ENCODE peak calls at places on chromosomes 12 and 14, in four cellular contexts. I, J, Y and U are unnamed samples. For H3K4me1, the result is how much of the 10 kb centered on the place peaks cover.

GRCh38 chr12:47391566-47391965 is 311.8 kb upstream of the AMIGO2 start:
- DNase-seq in I (no peak), J (no peak), Y (no peak), U (no peak)

GRCh38 chr12:104852904-104853303 is 105.2 kb downstream of the SLC41A2 start:
- DNase-seq in I (no peak), J (no peak), Y (no peak), U (no peak)

GRCh38 chr14:64727551-64728071 is 23.4 kb downstream of the PLEKHG3 start:
- DNase-seq in I (peak), J (no peak), Y (peak), U (no peak)

GRCh38 chr14:55370883-55371455 is 40.7 kb downstream of the ATG14 start:
- DNase-seq in I (no peak), J (no peak), Y (no peak), U (no peak)

GRCh38 chr14:102225936-102226335 is 79.0 kb downstream of the MOK start:
- DNase-seq in I (no peak), J (no peak), Y (no peak), U (no peak)

GRCh38 chr14:34233619-34234018 is 228.4 kb downstream of the SPTSSA start:
- DNase-seq in I (no peak), J (no peak), Y (no peak), U (no peak)

GRCh38 chr12:110203546-110203945 is 77.5 kb upstream of the ATP2A2 start:
- DNase-seq in I (no peak), J (no peak), Y (no peak), U (no peak)

GRCh38 chr12:57724003-57724935 is 14.3 kb downstream of the AGAP2 start:
- DNase-seq in I (no peak), J (no peak), Y (no peak), U (no peak)

GRCh38 chr12:52415870-52416750 is 10.0 kb upstream of the KRT82 start:
- DNase-seq in I (peak), J (no peak), Y (peak), U (no peak)

GRCh38 chr12:6773662-6774351 is 1.5 kb downstream of the LAG3 start:
- DNase-seq in I (peak), J (no peak), Y (no peak), U (no peak)

GRCh38 chr12:131799195-131799594 is 29.0 kb upstream of the MMP17 start:
- DNase-seq in I (no peak), J (no peak), Y (no peak), U (no peak)

GRCh38 chr14:80055226-80055625 is 156.1 kb downstream of the DIO2 start:
- DNase-seq in I (no peak), J (no peak), Y (no peak), U (no peak)

GRCh38 chr14:80850197-80850814 is 91.2 kb downstream of the CEP128 start:
- DNase-seq in I (no peak), J (no peak), Y (no peak), U (no peak)

GRCh38 chr14:75989134-75989533 is 3.6 kb downstream of the IFT43 start:
- DNase-seq in I (no peak), J (no peak), Y (peak), U (no peak)

GRCh38 chr14:92542766-92543554 is 29.4 kb downstream of the RIN3 start:
- DNase-seq in I (no peak), J (no peak), Y (no peak), U (no peak)

GRCh38 chr14:102390486-102390885 is 27.7 kb downstream of the TECPR2 start:
- DNase-seq in I (no peak), J (no peak), Y (no peak), U (no peak)

GRCh38 chr12:60266381-60266852 is 670.6 kb downstream of the SLC16A7 start:
- DNase-seq in I (no peak), J (no peak), Y (no peak), U (no peak)

GRCh38 chr14:104746071-104746545 is 6.8 kb upstream of the SIVA1 start:
- DNase-seq in I (peak), J (no peak), Y (no peak), U (no peak)

GRCh38 chr14:105563347-105563737 is 37.0 kb downstream of the TMEM121 start:
- DNase-seq in I (no peak), J (no peak), Y (no peak), U (no peak)

GRCh38 chr14:85701116-85701515 is 171.2 kb downstream of the FLRT2 start:
- DNase-seq in I (no peak), J (no peak), Y (no peak), U (no peak)

GRCh38 chr12:52264435-52264825 is 10.0 kb upstream of the KRT86 start:
- DNase-seq in I (no peak), J (no peak), Y (peak), U (no peak)

GRCh38 chr12:94593822-94594442 is 56.4 kb downstream of the TMCC3 start:
- DNase-seq in I (peak), J (no peak), Y (peak), U (no peak)
- H3K4me1 ChIP-seq in I (under half), J (under half), Y (under half), U (under half)

GRCh38 chr14:24815543-24815942 is 181.6 kb upstream of the GZMB start:
- DNase-seq in I (no peak), J (no peak), Y (no peak), U (no peak)
- H3K27ac ChIP-seq in I (peak), J (no peak), Y (no peak), U (no peak)

DNA sequence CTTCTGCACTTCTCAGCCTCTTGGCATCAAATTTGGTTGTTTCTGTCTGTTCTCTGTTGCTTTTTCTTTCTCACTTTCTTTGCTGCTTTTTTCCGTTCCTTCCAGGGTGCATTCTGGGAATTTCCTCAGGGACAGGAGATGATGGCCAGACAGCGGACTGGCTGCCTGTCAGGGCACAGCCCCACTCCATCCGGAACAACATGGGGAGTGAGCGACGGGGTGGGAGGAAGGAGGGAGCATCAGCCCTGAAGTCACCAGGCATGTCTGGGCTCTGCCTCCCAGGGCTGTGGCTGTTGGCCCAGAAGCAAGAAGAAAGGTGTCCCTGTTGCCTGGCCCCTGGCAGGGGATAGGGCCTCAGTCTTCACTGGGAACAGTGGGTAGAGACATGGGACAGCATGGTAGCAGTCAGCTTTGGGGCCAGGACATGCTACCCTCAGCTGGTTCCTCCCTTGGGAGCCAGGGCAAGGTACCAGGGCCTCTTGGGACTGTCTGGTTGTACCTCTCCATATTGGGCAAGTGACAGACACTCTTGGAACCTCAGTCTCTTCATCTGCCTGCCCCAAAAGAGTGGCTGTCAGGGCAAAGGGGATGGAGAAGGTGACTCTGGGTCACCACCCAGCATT is 8.6 kb downstream of the PGF start:
- DNase-seq in I (peak), J (no peak), Y (peak), U (no peak)
- TF ChIP-seq CTCF in I (no peak), J (no peak), Y (no peak), U (peak)

GRCh38 chr12:56628671-56629458 is 1.3 kb downstream of the BAZ2A start:
- DNase-seq in I (peak), J (no peak), Y (peak), U (no peak)

GRCh38 chr12:56622535-56622934 is 7.6 kb downstream of the BAZ2A start:
- DNase-seq in I (no peak), J (no peak), Y (no peak), U (no peak)

GRCh38 chr12:56630180-56630632 is at the start of gene BAZ2A:
- DNase-seq in I (peak), J (no peak), Y (peak), U (peak)

GRCh38 chr12:56629459-56630179 is 507 bp downstream of the BAZ2A start:
- DNase-seq in I (no peak), J (no peak), Y (no peak), U (no peak)

DNA sequence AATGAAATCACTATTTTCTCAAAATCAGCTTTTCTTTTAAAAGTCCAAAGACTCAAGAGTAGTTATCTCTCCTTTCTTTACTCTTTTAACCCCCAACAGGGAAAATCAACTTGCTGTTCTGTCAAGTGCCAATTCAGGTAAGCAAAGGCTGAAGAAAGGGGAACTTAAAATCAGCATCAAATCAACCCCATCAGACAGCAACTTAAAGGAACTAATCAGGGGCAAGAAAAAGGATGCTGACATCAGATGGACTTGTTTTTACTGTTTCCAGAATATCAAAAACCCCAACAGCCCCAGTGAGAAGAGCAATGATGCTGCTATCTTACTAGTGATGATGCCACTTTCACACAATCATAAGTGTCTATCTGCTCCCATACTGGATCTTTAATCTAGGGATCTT is 3.4 kb downstream of the BAZ2A start:
- DNase-seq in I (no peak), J (no peak), Y (no peak), U (no peak)
- H3K4me1 ChIP-seq in I (half or more), J (under half), Y (half or more), U (half or more)